ENCODE peak calls at places on chromosomes 4 and X, in eight cellular contexts. One of them, this sample, is unnamed.

GRCh38 chr4:94676910-94677309 is 80.8 kb upstream of the BMPR1B start:
- DNase-seq in heart right ventricle: no peak
- DNase-seq in bronchial epithelial cell: no peak
- DNase-seq in fibroblast of lung: peak; percentile 44
- DNase-seq in brain microvascular endothelial cell: peak; percentile 61
- DNase-seq in IMR-90: peak; percentile 38
- DNase-seq in stomach: no peak
- DNase-seq in lung: no peak
- DNase-seq in this sample: no peak

GRCh38 chrX:95484781-95485180 is 1199.9 kb upstream of the DIAPH2 start:
- DNase-seq in heart right ventricle: no peak
- DNase-seq in bronchial epithelial cell: peak; percentile 48
- DNase-seq in fibroblast of lung: no peak
- DNase-seq in brain microvascular endothelial cell: no peak
- DNase-seq in IMR-90: no peak
- DNase-seq in stomach: no peak
- DNase-seq in lung: no peak
- DNase-seq in this sample: no peak

GRCh38 chrX:111244238-111244750 is 26.0 kb downstream of the CAPN6 start:
- DNase-seq in heart right ventricle: no peak
- DNase-seq in bronchial epithelial cell: peak; percentile 20
- DNase-seq in fibroblast of lung: peak; percentile 12
- DNase-seq in brain microvascular endothelial cell: peak; percentile 3
- DNase-seq in IMR-90: peak; percentile 14
- DNase-seq in stomach: no peak
- DNase-seq in lung: no peak
- DNase-seq in this sample: no peak

GRCh38 chr4:34676390-34676789 is 1567.9 kb downstream of the ARAP2 start:
- DNase-seq in heart right ventricle: no peak
- DNase-seq in bronchial epithelial cell: peak; percentile 7
- DNase-seq in fibroblast of lung: no peak
- DNase-seq in brain microvascular endothelial cell: no peak
- DNase-seq in IMR-90: no peak
- DNase-seq in stomach: no peak
- DNase-seq in lung: no peak
- DNase-seq in this sample: no peak

GRCh38 chr4:138035781-138036258 is 206.3 kb downstream of the SLC7A11 start:
- DNase-seq in heart right ventricle: peak; percentile 11
- DNase-seq in bronchial epithelial cell: peak; percentile 70
- DNase-seq in fibroblast of lung: peak; percentile 60
- DNase-seq in brain microvascular endothelial cell: peak; percentile 54
- DNase-seq in IMR-90: peak; percentile 81
- DNase-seq in stomach: no peak
- DNase-seq in lung: no peak
- DNase-seq in this sample: no peak

GRCh38 chr4:177489847-177490246 is 47.6 kb upstream of the AGA start:
- DNase-seq in heart right ventricle: no peak
- DNase-seq in bronchial epithelial cell: peak; percentile 42
- DNase-seq in fibroblast of lung: peak; percentile 69
- DNase-seq in brain microvascular endothelial cell: peak; percentile 28
- DNase-seq in IMR-90: peak; percentile 85
- DNase-seq in stomach: no peak
- DNase-seq in lung: no peak
- DNase-seq in this sample: no peak

GRCh38 chr4:28772796-28773195 is 1912.2 kb downstream of the STIM2 start:
- DNase-seq in heart right ventricle: no peak
- DNase-seq in bronchial epithelial cell: no peak
- DNase-seq in fibroblast of lung: no peak
- DNase-seq in brain microvascular endothelial cell: no peak
- DNase-seq in IMR-90: no peak
- DNase-seq in stomach: no peak
- DNase-seq in lung: no peak
- DNase-seq in this sample: no peak

GRCh38 chr4:77385124-77385969 is 220.3 kb upstream of the CXCL13 start:
- DNase-seq in heart right ventricle: peak; percentile 50
- DNase-seq in bronchial epithelial cell: peak; percentile 69
- DNase-seq in fibroblast of lung: peak; percentile 54
- DNase-seq in brain microvascular endothelial cell: peak; percentile 69
- DNase-seq in IMR-90: peak; percentile 63
- DNase-seq in stomach: peak; percentile 75
- DNase-seq in lung: peak; percentile 39
- DNase-seq in this sample: peak; percentile 42

GRCh38 chr4:86921608-86922252 is 13.1 kb upstream of the AFF1 start:
- DNase-seq in heart right ventricle: no peak
- DNase-seq in bronchial epithelial cell: peak; percentile 79
- DNase-seq in fibroblast of lung: no peak
- DNase-seq in brain microvascular endothelial cell: no peak
- DNase-seq in IMR-90: no peak
- DNase-seq in stomach: no peak
- DNase-seq in lung: no peak
- DNase-seq in this sample: no peak

GRCh38 chr4:82401600-82401999 is 27.8 kb upstream of the HNRNPD start:
- DNase-seq in heart right ventricle: no peak
- DNase-seq in bronchial epithelial cell: no peak
- DNase-seq in fibroblast of lung: no peak
- DNase-seq in brain microvascular endothelial cell: no peak
- DNase-seq in IMR-90: no peak
- DNase-seq in stomach: no peak
- DNase-seq in lung: no peak
- DNase-seq in this sample: no peak

GRCh38 chr4:151355155-151355554 is 29.8 kb upstream of the SH3D19 start:
- DNase-seq in heart right ventricle: no peak
- DNase-seq in bronchial epithelial cell: peak; percentile 72
- DNase-seq in fibroblast of lung: no peak
- DNase-seq in brain microvascular endothelial cell: no peak
- DNase-seq in IMR-90: no peak
- DNase-seq in stomach: no peak
- DNase-seq in lung: no peak
- DNase-seq in this sample: no peak

GRCh38 chrX:16212436-16212835 is 45.2 kb downstream of the MAGEB17 start:
- DNase-seq in heart right ventricle: peak; percentile 2
- DNase-seq in bronchial epithelial cell: no peak
- DNase-seq in fibroblast of lung: no peak
- DNase-seq in brain microvascular endothelial cell: peak; percentile 32
- DNase-seq in IMR-90: peak; percentile 34
- DNase-seq in stomach: no peak
- DNase-seq in lung: no peak
- DNase-seq in this sample: no peak

GRCh38 chr4:53354012-53354722 is 11.7 kb downstream of the SCFD2 start:
- DNase-seq in heart right ventricle: no peak
- DNase-seq in bronchial epithelial cell: no peak
- DNase-seq in fibroblast of lung: no peak
- DNase-seq in brain microvascular endothelial cell: no peak
- DNase-seq in IMR-90: no peak
- DNase-seq in stomach: no peak
- DNase-seq in lung: no peak
- DNase-seq in this sample: no peak

GRCh38 chrX:20143111-20143510 is 1.5 kb upstream of the EIF1AX start:
- DNase-seq in heart right ventricle: no peak
- DNase-seq in bronchial epithelial cell: no peak
- DNase-seq in fibroblast of lung: no peak
- DNase-seq in brain microvascular endothelial cell: no peak
- DNase-seq in IMR-90: no peak
- DNase-seq in stomach: no peak
- DNase-seq in lung: no peak
- DNase-seq in this sample: no peak

DNA sequence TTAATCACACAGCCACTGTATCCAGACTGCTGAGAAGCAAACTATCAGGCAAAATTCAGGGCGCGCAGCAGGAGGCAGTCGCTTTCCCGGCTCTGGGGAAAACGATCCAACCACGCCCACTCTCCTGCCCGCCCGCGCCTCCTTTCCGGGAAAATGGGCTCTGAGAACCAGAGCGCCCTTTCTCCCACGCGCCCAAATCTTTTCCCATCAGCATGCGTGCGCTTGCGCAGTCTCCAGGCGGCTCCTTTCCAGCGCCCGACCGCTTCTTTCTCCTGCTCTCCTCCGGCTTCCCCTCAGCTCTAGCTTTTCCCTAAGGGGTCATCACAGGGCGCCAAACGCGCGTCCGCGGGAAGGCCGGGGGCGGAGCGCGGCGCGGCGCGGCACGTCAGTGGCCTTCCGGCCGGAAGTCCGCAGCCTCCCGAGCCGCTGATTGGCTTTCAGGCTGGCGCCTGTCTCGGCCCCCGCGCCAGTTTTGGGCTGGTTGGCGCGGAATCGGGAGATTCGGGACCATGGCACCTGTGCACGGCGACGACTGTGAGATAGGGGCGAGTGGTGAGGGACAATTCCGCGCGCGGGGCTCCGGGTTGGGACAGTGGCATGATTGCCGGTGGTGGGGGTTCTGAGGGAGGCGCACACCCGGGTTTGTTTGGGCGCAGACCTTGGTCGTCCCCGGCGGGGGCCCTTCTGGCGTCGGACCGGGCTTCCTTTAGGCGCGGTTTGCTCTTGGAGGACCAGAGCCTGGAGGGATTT is at the start of gene POLA1:
- DNase-seq in heart right ventricle: peak; percentile 95
- DNase-seq in bronchial epithelial cell: peak; percentile 85
- DNase-seq in fibroblast of lung: peak; percentile 93
- DNase-seq in brain microvascular endothelial cell: peak; percentile 94
- DNase-seq in IMR-90: peak; percentile 95
- DNase-seq in stomach: peak; percentile 91
- DNase-seq in lung: peak; percentile 91
- DNase-seq in this sample: peak; percentile 94
- TF ChIP-seq CTCF in heart right ventricle: peak; percentile 17
- TF ChIP-seq CTCF in bronchial epithelial cell: peak; percentile 29
- TF ChIP-seq CTCF in fibroblast of lung: peak; percentile 27
- TF ChIP-seq CTCF in brain microvascular endothelial cell: peak; percentile 42
- TF ChIP-seq CTCF in IMR-90: peak; percentile 33
- TF ChIP-seq CTCF in stomach: no peak
- TF ChIP-seq CTCF in lung: no peak
- TF ChIP-seq CTCF in this sample: peak; percentile 47

GRCh38 chr4:26821677-26822503 is 38.8 kb upstream of the STIM2 start:
- DNase-seq in heart right ventricle: no peak
- DNase-seq in bronchial epithelial cell: no peak
- DNase-seq in fibroblast of lung: no peak
- DNase-seq in brain microvascular endothelial cell: no peak
- DNase-seq in IMR-90: peak; percentile 20
- DNase-seq in stomach: no peak
- DNase-seq in lung: no peak
- DNase-seq in this sample: no peak
- TF ChIP-seq CTCF in heart right ventricle: no peak
- TF ChIP-seq CTCF in bronchial epithelial cell: no peak
- TF ChIP-seq CTCF in fibroblast of lung: no peak
- TF ChIP-seq CTCF in brain microvascular endothelial cell: no peak
- TF ChIP-seq CTCF in IMR-90: no peak
- TF ChIP-seq CTCF in stomach: no peak
- TF ChIP-seq CTCF in lung: no peak
- TF ChIP-seq CTCF in this sample: no peak

GRCh38 chrX:147476008-147476407 is 435.7 kb upstream of the FMR1 start:
- DNase-seq in heart right ventricle: peak; percentile 2
- DNase-seq in bronchial epithelial cell: peak; percentile 0
- DNase-seq in fibroblast of lung: no peak
- DNase-seq in brain microvascular endothelial cell: no peak
- DNase-seq in IMR-90: no peak
- DNase-seq in stomach: no peak
- DNase-seq in lung: no peak
- DNase-seq in this sample: no peak
- TF ChIP-seq CTCF in heart right ventricle: peak; percentile 32
- TF ChIP-seq CTCF in bronchial epithelial cell: no peak
- TF ChIP-seq CTCF in fibroblast of lung: no peak
- TF ChIP-seq CTCF in brain microvascular endothelial cell: no peak
- TF ChIP-seq CTCF in IMR-90: peak; percentile 12
- TF ChIP-seq CTCF in stomach: no peak
- TF ChIP-seq CTCF in lung: no peak
- TF ChIP-seq CTCF in this sample: peak; percentile 45

GRCh38 chrX:19040373-19040772 is 56.5 kb upstream of the PHKA2 start:
- DNase-seq in heart right ventricle: no peak
- DNase-seq in bronchial epithelial cell: peak; percentile 12
- DNase-seq in fibroblast of lung: no peak
- DNase-seq in brain microvascular endothelial cell: no peak
- DNase-seq in IMR-90: no peak
- DNase-seq in stomach: no peak
- DNase-seq in lung: no peak
- DNase-seq in this sample: no peak
- TF ChIP-seq CTCF in heart right ventricle: peak; percentile 33
- TF ChIP-seq CTCF in bronchial epithelial cell: no peak
- TF ChIP-seq CTCF in fibroblast of lung: no peak
- TF ChIP-seq CTCF in brain microvascular endothelial cell: no peak
- TF ChIP-seq CTCF in IMR-90: peak; percentile 32
- TF ChIP-seq CTCF in stomach: no peak
- TF ChIP-seq CTCF in lung: no peak
- TF ChIP-seq CTCF in this sample: peak; percentile 59

GRCh38 chrX:134024686-134025377 is 39.4 kb upstream of the GPC3 start:
- DNase-seq in heart right ventricle: no peak
- DNase-seq in bronchial epithelial cell: no peak
- DNase-seq in fibroblast of lung: no peak
- DNase-seq in brain microvascular endothelial cell: no peak
- DNase-seq in IMR-90: no peak
- DNase-seq in stomach: no peak
- DNase-seq in lung: no peak
- DNase-seq in this sample: no peak

GRCh38 chrX:134023851-134024281 is 38.5 kb upstream of the GPC3 start:
- DNase-seq in heart right ventricle: no peak
- DNase-seq in bronchial epithelial cell: no peak
- DNase-seq in fibroblast of lung: no peak
- DNase-seq in brain microvascular endothelial cell: no peak
- DNase-seq in IMR-90: no peak
- DNase-seq in stomach: no peak
- DNase-seq in lung: no peak
- DNase-seq in this sample: no peak

GRCh38 chrX:134025986-134026731 is 40.8 kb upstream of the GPC3 start:
- DNase-seq in heart right ventricle: no peak
- DNase-seq in bronchial epithelial cell: no peak
- DNase-seq in fibroblast of lung: no peak
- DNase-seq in brain microvascular endothelial cell: no peak
- DNase-seq in IMR-90: no peak
- DNase-seq in stomach: no peak
- DNase-seq in lung: no peak
- DNase-seq in this sample: no peak

GRCh38 chrX:134019567-134020206 is 34.3 kb upstream of the GPC3 start:
- DNase-seq in heart right ventricle: no peak
- DNase-seq in bronchial epithelial cell: no peak
- DNase-seq in fibroblast of lung: no peak
- DNase-seq in brain microvascular endothelial cell: no peak
- DNase-seq in IMR-90: no peak
- DNase-seq in stomach: no peak
- DNase-seq in lung: no peak
- DNase-seq in this sample: no peak

DNA sequence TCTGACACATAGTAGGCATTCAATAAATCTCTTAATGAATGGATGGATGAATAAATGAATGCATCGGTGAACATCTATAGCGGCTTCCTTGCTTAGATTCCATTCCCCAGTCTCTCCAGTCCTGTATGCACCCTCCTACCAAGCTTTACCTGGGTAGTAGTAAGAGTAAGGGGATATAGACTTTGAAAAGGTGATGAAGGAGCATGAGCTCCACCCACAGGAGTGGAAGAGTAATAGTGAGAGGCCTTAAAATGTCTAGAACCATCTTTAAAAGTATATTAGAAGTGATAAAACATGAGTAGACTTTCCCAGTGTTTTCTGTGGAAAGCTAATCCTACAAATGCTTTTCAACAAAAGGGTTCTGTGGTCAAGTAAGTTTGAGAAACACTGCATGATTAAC is 35.5 kb upstream of the GPC3 start:
- DNase-seq in heart right ventricle: no peak
- DNase-seq in bronchial epithelial cell: peak; percentile 26
- DNase-seq in fibroblast of lung: no peak
- DNase-seq in brain microvascular endothelial cell: no peak
- DNase-seq in IMR-90: no peak
- DNase-seq in stomach: no peak
- DNase-seq in lung: no peak
- DNase-seq in this sample: no peak
- TF ChIP-seq CTCF in heart right ventricle: no peak
- TF ChIP-seq CTCF in bronchial epithelial cell: peak; percentile 17
- TF ChIP-seq CTCF in fibroblast of lung: no peak
- TF ChIP-seq CTCF in brain microvascular endothelial cell: no peak
- TF ChIP-seq CTCF in IMR-90: no peak
- TF ChIP-seq CTCF in stomach: no peak
- TF ChIP-seq CTCF in lung: no peak
- TF ChIP-seq CTCF in this sample: peak; percentile 60

This sample was measured in progenitor cell of endocrine pancreas.